ENCODE peak calls at places on chromosomes 6 and 20, in four cellular contexts. P, B, W and V are unnamed samples.

GRCh38 chr20:5127204-5127858 is 523 bp downstream of the CDS2 start:
- DNase-seq in P (peak), B (peak), W (peak), V (peak)

GRCh38 chr6:31170600-31170881 is at the start of gene POU5F1:
- DNase-seq in P (no peak), B (no peak), W (no peak), V (no peak)

GRCh38 chr20:7113577-7114466 is 346.3 kb downstream of the BMP2 start:
- DNase-seq in P (no peak), B (peak), W (peak), V (no peak)

GRCh38 chr6:137013738-137014602 is 30.8 kb downstream of the IL20RA start:
- DNase-seq in P (no peak), B (peak), W (no peak), V (no peak)

GRCh38 chr6:104855507-104855906 is 4.2 kb downstream of the HACE1 start:
- DNase-seq in P (no peak), B (no peak), W (no peak), V (no peak)

GRCh38 chr6:38443750-38444149 is 196.0 kb downstream of the BTBD9 start:
- DNase-seq in P (no peak), B (no peak), W (no peak), V (no peak)

GRCh38 chr20:9978395-9979004 is 56.3 kb upstream of the ANKEF1 start:
- DNase-seq in P (peak), B (peak), W (peak), V (no peak)

GRCh38 chr20:23234311-23235078 is 116.1 kb upstream of the NXT1 start:
- DNase-seq in P (no peak), B (no peak), W (no peak), V (no peak)

GRCh38 chr6:111603648-111604047 is 2.0 kb downstream of the TRAF3IP2 start:
- DNase-seq in P (no peak), B (no peak), W (no peak), V (no peak)

GRCh38 chr6:111764238-111765182 is 108.7 kb downstream of the FYN start:
- DNase-seq in P (peak), B (no peak), W (no peak), V (no peak)

GRCh38 chr20:46752639-46753235 is 43.3 kb downstream of the SLC2A10 start:
- DNase-seq in P (peak), B (peak), W (peak), V (peak)

GRCh38 chr6:79762370-79762769 is 131.2 kb downstream of the SH3BGRL2 start:
- DNase-seq in P (no peak), B (peak), W (no peak), V (no peak)

GRCh38 chr6:11810039-11810541 is 31.5 kb upstream of the ADTRP start:
- DNase-seq in P (no peak), B (peak), W (no peak), V (peak)

GRCh38 chr6:168032383-168032760 is 34.9 kb downstream of the KIF25 start:
- DNase-seq in P (no peak), B (no peak), W (no peak), V (no peak)

GRCh38 chr6:142302427-142303190 is 802 bp downstream of the ADGRG6 start:
- DNase-seq in P (no peak), B (peak), W (no peak), V (no peak)

GRCh38 chr6:19812512-19813119 is 24.6 kb upstream of the ID4 start:
- DNase-seq in P (no peak), B (peak), W (no peak), V (no peak)

GRCh38 chr20:33531047-33531877 is 41.4 kb downstream of the CBFA2T2 start:
- DNase-seq in P (no peak), B (peak), W (no peak), V (no peak)

GRCh38 chr6:3164388-3164787 is 7.0 kb upstream of the TUBB2A start:
- DNase-seq in P (no peak), B (no peak), W (no peak), V (no peak)

GRCh38 chr6:148854086-148854485 is 107.3 kb downstream of the UST start:
- DNase-seq in P (no peak), B (no peak), W (no peak), V (no peak)

GRCh38 chr20:2604506-2604835 is 48.0 kb upstream of the NOP56 start:
- DNase-seq in P (no peak), B (no peak), W (no peak), V (no peak)

GRCh38 chr6:16204653-16205376 is 33.6 kb upstream of the GMPR start:
- DNase-seq in P (no peak), B (no peak), W (no peak), V (no peak)

GRCh38 chr6:20732896-20733295 is 198.6 kb downstream of the CDKAL1 start:
- DNase-seq in P (no peak), B (no peak), W (no peak), V (no peak)

GRCh38 chr20:33927703-33928102 is 66.0 kb upstream of the RALY start:
- DNase-seq in P (no peak), B (no peak), W (no peak), V (no peak)

GRCh38 chr6:116218172-116218633 is 35.7 kb downstream of the TSPYL4 start:
- DNase-seq in P (no peak), B (peak), W (no peak), V (no peak)

GRCh38 chr20:47675190-47676142 is 109.8 kb downstream of the SULF2 start:
- DNase-seq in P (no peak), B (no peak), W (no peak), V (no peak)

GRCh38 chr20:21607971-21608735 is 94.3 kb upstream of the NKX2-2 start:
- DNase-seq in P (no peak), B (peak), W (no peak), V (peak)

GRCh38 chr20:34891166-34892062 is 15.0 kb downstream of the ACSS2 start:
- DNase-seq in P (no peak), B (no peak), W (no peak), V (no peak)

GRCh38 chr6:150129616-150130505 is 13.0 kb upstream of the PPP1R14C start:
- DNase-seq in P (no peak), B (no peak), W (no peak), V (no peak)

GRCh38 chr6:31426395-31426794 is 23.0 kb downstream of the MICA start:
- DNase-seq in P (no peak), B (no peak), W (no peak), V (no peak)

GRCh38 chr6:125818659-125819297 is 28.0 kb downstream of the NCOA7 start:
- DNase-seq in P (no peak), B (no peak), W (no peak), V (no peak)

GRCh38 chr20:63463400-63464288 is 8.8 kb downstream of the KCNQ2 start:
- DNase-seq in P (no peak), B (no peak), W (no peak), V (no peak)

GRCh38 chr6:33581186-33581585 is 1.1 kb upstream of the BAK1 start:
- DNase-seq in P (no peak), B (no peak), W (no peak), V (no peak)